ENCODE peak calls at places on chromosomes 11 and 22, in five cellular contexts. F is HCT116, A is HepG2, V is K562, R is GM12878. I is an unnamed sample.

GRCh38 chr11:131070365-131070764 is 154.1 kb upstream of the SNX19 start:
- DNase-seq in F (no peak), A (no peak), V (no peak), R (no peak), I (no peak)

GRCh38 chr22:19912236-19912999 is 29.2 kb upstream of the COMT start:
- DNase-seq in F (no peak), A (no peak), V (peak), R (no peak), I (no peak)

GRCh38 chr11:47715082-47715669 is at the start of gene AGBL2:
- DNase-seq in F (no peak), A (peak), V (peak), R (peak), I (no peak)

GRCh38 chr11:30392221-30392784 is 69.4 kb downstream of the ARL14EP start:
- DNase-seq in F (no peak), A (no peak), V (no peak), R (no peak), I (no peak)

GRCh38 chr22:22427542-22428065 is 80.9 kb downstream of the ZNF280B start:
- DNase-seq in F (no peak), A (no peak), V (no peak), R (no peak), I (no peak)

GRCh38 chr11:59186130-59186594 is 14.2 kb downstream of the DTX4 start:
- DNase-seq in F (peak), A (peak), V (peak), R (no peak), I (no peak)

GRCh38 chr11:33040862-33041453 is 1.6 kb downstream of the TCP11L1 start:
- DNase-seq in F (no peak), A (no peak), V (no peak), R (no peak), I (no peak)

GRCh38 chr22:48737461-48738203 is 1090.0 kb downstream of the BRD1 start:
- DNase-seq in F (no peak), A (no peak), V (no peak), R (no peak), I (no peak)

GRCh38 chr11:75320046-75320618 is 31.3 kb downstream of the ARRB1 start:
- DNase-seq in F (no peak), A (no peak), V (no peak), R (no peak), I (no peak)

GRCh38 chr22:26259510-26259909 is 90.2 kb downstream of the SEZ6L start:
- DNase-seq in F (peak), A (peak), V (peak), R (no peak), I (peak)

GRCh38 chr11:124195419-124195734 is 12.2 kb downstream of the OR10D3 start:
- DNase-seq in F (no peak), A (no peak), V (no peak), R (no peak), I (no peak)

DNA sequence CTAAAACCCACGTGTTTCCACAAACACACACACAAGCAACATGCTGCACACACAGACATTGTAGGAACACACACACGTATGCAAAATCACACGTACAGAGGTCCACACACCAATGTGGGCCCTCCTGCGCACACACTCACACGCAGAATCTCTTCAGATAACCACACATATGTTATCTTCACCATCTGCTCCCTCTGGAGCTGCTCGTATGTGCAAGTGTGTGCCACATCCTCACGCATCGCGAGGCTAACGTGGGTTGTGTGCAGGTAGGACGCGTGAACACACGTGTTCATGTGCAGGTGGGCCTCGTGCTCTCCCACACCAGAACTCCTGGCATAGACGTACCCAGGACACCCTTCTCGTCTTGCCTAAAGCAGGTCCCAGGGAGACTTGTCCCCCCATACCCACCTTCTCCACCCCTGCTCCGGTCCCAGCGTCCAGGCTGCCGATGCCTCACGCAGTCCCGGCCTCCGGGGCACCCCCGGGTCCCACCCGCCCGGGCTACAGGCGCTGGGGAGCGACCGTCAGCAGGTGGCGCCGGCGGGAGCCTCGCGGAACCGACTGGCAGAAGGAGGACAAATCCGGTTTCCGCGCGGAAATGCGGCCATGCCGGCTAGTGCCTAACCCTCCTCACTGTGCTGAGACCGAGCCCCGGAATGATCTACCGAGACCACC is 10.3 kb upstream of the IGSF9B start:
- DNase-seq in F (no peak), A (no peak), V (peak), R (no peak), I (no peak)
- TF ChIP-seq ZNF274 in F (no peak), A (no peak), V (no peak), R (no peak), I (no peak)

GRCh38 chr22:45551310-45552016 is 48.8 kb downstream of the FBLN1 start:
- DNase-seq in F (no peak), A (no peak), V (no peak), R (no peak), I (no peak)
- TF ChIP-seq ZNF274 in F (no peak), A (no peak), V (no peak), R (no peak), I (no peak)

GRCh38 chr11:65646921-65647701 is 9.2 kb downstream of the SIPA1 start:
- DNase-seq in F (no peak), A (no peak), V (no peak), R (no peak), I (no peak)

GRCh38 chr11:65651339-65651588 is 11.5 kb downstream of the RELA start:
- DNase-seq in F (no peak), A (no peak), V (no peak), R (no peak), I (no peak)

GRCh38 chr11:65650547-65651338 is 12.0 kb downstream of the RELA start:
- DNase-seq in F (no peak), A (no peak), V (peak), R (no peak), I (no peak)

GRCh38 chr11:65649656-65650546 is 12.0 kb downstream of the SIPA1 start:
- DNase-seq in F (no peak), A (no peak), V (no peak), R (no peak), I (no peak)

DNA sequence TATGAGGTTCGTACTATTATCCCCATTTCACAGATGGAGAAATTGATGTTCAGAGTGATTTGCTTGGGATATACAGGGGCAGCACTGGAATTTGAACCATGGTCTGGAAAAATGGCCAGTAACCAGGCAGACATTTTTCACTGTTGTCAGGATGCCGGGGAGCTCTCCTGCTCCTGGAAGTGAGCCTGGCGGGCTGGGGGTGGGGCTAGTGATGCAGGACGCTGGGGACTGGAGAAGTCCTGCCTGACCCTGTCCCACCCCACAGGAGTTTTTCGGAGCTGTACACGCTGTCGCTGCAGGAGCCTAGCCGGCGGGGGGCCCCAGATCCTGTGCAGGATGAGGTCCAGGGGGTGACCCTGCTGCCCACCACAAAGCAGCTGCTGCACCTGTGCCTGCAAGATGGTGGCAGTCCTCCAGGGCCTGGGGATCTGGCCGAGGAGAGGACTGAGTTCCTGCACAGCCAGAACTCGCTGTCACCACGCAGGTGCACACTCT is 11.1 kb downstream of the SIPA1 start:
- DNase-seq in F (no peak), A (no peak), V (no peak), R (no peak), I (no peak)
- TF ChIP-seq ZNF274 in F (no peak), A (no peak), V (no peak), R (no peak), I (no peak)

DNA sequence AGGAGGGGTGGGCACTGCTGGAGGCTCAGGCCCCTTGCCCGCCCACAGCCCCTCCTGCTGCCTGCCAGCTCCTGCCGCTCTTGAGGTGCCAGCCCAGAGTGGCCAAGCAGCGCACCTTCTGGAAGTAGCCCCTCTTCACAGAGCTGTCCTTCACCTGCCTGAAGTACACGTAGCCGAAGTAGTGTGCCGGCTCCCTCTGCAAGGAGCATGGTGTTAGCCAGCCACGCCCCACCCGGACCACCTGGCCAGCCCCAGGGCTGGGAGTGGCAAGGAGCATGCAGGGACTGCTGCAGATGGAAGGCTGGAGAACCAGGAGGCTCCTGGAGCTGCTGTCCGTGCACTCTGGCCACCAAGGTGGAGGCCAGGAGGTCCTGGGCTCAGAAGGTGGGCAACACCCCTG is 9.6 kb downstream of the DENND6B start:
- DNase-seq in F (no peak), A (no peak), V (no peak), R (no peak), I (no peak)
- TF ChIP-seq ZNF274 in F (no peak), A (no peak), V (no peak), R (no peak), I (no peak)

DNA sequence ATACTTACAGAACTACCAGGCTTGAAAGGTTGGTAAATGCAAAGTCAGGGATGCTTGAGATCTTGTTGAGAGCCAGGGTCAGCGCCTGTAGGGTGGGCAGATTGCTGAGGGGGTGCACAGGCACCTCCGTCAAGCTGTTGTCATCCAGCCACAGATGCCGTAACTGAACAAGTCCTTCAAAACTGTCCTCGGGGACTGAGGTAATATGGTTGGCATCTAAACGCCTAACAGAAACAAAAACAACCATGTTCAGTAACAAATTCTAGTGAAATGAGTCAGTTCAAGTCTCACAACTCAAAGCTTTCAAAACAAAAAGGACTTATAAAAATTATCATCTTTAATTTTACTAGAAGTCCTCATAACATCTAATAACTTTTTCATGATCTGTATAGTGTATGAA is 22.2 kb upstream of the CCDC34 start:
- DNase-seq in F (no peak), A (no peak), V (no peak), R (no peak), I (no peak)
- TF ChIP-seq ZNF274 in F (no peak), A (no peak), V (no peak), R (no peak), I (no peak)

DNA sequence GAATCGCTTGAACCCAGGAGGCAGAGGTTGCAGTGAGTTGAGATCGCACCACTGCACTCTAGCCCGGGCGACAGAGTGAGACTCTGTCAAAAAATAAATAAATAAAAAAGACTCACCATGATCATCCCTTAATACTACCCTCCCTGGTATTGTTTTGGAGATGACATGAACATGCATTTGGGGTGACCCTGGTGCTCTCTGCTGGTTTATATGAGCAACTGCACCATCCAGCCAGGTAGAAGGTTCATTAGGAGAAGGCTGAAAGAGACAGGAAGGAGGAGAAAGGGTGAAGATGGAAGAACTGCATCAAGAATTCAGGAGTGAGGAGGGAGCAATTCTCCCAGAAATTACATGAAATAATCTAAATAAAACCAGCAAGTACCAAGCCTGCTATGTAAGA is 37.8 kb downstream of the SLC5A1 start:
- DNase-seq in F (peak), A (peak), V (peak), R (peak), I (peak)
- TF ChIP-seq ZNF274 in F (no peak), A (no peak), V (no peak), R (no peak), I (no peak)

GRCh38 chr11:22635689-22636088 is 10.1 kb upstream of the FANCF start:
- DNase-seq in F (no peak), A (no peak), V (no peak), R (no peak), I (no peak)
- TF ChIP-seq ZNF274 in F (no peak), A (no peak), V (no peak), R (no peak), I (no peak)

GRCh38 chr11:68010058-68011041 is at the start of gene ALDH3B1:
- DNase-seq in F (peak), A (peak), V (peak), R (no peak), I (no peak)

GRCh38 chr11:68011046-68011943 is 1.2 kb downstream of the ALDH3B1 start:
- DNase-seq in F (no peak), A (no peak), V (no peak), R (no peak), I (no peak)

GRCh38 chr11:68008381-68009337 is 1.5 kb upstream of the ALDH3B1 start:
- DNase-seq in F (no peak), A (no peak), V (no peak), R (no peak), I (no peak)

GRCh38 chr11:68007498-68008380 is 2.4 kb upstream of the ALDH3B1 start:
- DNase-seq in F (no peak), A (no peak), V (no peak), R (no peak), I (no peak)

DNA sequence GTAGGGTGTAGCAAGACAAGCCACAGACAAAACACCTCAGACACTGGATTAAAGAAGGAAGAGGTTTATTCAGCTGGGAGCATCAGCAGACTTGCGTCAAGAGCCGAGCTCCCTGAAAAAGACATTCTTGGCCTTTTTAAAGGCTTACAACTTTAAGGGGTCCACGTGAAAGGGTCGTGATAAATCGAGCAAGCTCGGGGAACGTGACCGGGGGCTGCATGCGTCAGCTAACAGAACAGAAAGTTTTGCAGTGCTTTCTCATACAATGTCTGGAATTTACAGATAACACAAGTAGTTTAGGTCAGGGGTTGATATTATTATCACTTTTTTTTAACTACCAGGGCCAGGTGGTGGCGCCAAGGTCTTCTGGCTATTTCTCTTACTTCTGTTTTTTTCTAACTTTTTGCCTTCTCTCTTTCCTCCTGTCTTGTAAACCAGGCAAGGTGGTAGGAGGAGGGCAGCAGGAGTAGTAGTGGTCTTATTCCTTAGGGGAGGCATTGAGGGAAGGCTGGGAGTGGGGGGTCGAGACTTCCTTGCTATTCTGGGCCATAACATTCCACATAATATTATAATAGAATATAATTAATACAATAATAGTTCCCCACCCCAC is 631 bp upstream of the ALDH3B1 start:
- DNase-seq in F (no peak), A (no peak), V (peak), R (no peak), I (no peak)
- TF ChIP-seq ZNF274 in F (no peak), A (no peak), V (no peak), R (no peak), I (no peak)

GRCh38 chr11:19499999-19500398 is 212.6 kb upstream of the NAV2 start:
- DNase-seq in F (no peak), A (no peak), V (no peak), R (no peak), I (no peak)
- TF ChIP-seq ZNF274 in F (no peak), A (no peak), V (no peak), R (no peak), I (no peak)